ENCODE peak calls at places on chromosomes 7 and 10, in six cellular contexts. S is DND-41, J is testis, B is fibroblast of lung, O is upper lobe of right lung, L is Panc1. R is an unnamed sample.

GRCh38 chr10:46549171-46550075 is 7.0 kb downstream of the GPRIN2 start:
- DNase-seq in S (peak; percentile 2), J (peak; percentile 12), B (no peak), O (peak; percentile 71), L (no peak), R (no peak)

GRCh38 chr7:101575731-101576130 is 53.4 kb downstream of the MYL10 start:
- DNase-seq in S (no peak), J (no peak), B (no peak), O (no peak), L (no peak), R (no peak)

GRCh38 chr10:17003151-17003550 is 126.5 kb downstream of the CUBN start:
- DNase-seq in S (peak; percentile 67), J (no peak), B (peak; percentile 98), O (no peak), L (no peak), R (peak; percentile 72)

GRCh38 chr10:26374426-26374825 is 63.7 kb upstream of the APBB1IP start:
- DNase-seq in S (no peak), J (no peak), B (no peak), O (no peak), L (no peak), R (no peak)

GRCh38 chr7:156652886-156653568 is 12.5 kb downstream of the RNF32 start:
- DNase-seq in S (no peak), J (no peak), B (peak; percentile 30), O (no peak), L (no peak), R (no peak)

GRCh38 chr10:93893646-93894515 is at the start of gene SLC35G1:
- DNase-seq in S (no peak), J (peak; percentile 73), B (peak; percentile 56), O (peak; percentile 87), L (peak; percentile 27), R (peak; percentile 70)

GRCh38 chr7:71348751-71349415 is 216.9 kb downstream of the GALNT17 start:
- DNase-seq in S (no peak), J (no peak), B (no peak), O (no peak), L (no peak), R (no peak)

GRCh38 chr7:4713183-4713784 is 31.2 kb downstream of the FOXK1 start:
- DNase-seq in S (peak; percentile 15), J (no peak), B (peak; percentile 55), O (peak; percentile 70), L (no peak), R (no peak)

GRCh38 chr7:124764847-124765400 is 668 bp downstream of the GPR37 start:
- DNase-seq in S (no peak), J (peak; percentile 46), B (no peak), O (peak; percentile 64), L (no peak), R (peak; percentile 5)

GRCh38 chr10:15374156-15374555 is 3.1 kb upstream of the FAM171A1 start:
- DNase-seq in S (no peak), J (no peak), B (no peak), O (no peak), L (no peak), R (no peak)

GRCh38 chr10:130018253-130018652 is 54.2 kb upstream of the EBF3 start:
- DNase-seq in S (peak; percentile 84), J (no peak), B (peak; percentile 67), O (no peak), L (no peak), R (no peak)

GRCh38 chr10:31926765-31927596 is 1.6 kb downstream of the ARHGAP12 start:
- DNase-seq in S (no peak), J (peak; percentile 24), B (no peak), O (no peak), L (no peak), R (no peak)

GRCh38 chr10:31928531-31929259 is at the start of gene ARHGAP12:
- DNase-seq in S (peak; percentile 86), J (peak; percentile 93), B (peak; percentile 80), O (peak; percentile 96), L (no peak), R (peak; percentile 75)

GRCh38 chr10:31926154-31926553 is 2.5 kb downstream of the ARHGAP12 start:
- DNase-seq in S (no peak), J (no peak), B (no peak), O (no peak), L (no peak), R (no peak)

GRCh38 chr10:31929260-31929985 is 792 bp upstream of the ARHGAP12 start:
- DNase-seq in S (peak; percentile 42), J (peak; percentile 69), B (peak; percentile 41), O (peak; percentile 79), L (no peak), R (no peak)

GRCh38 chr10:31927597-31928530 is 767 bp downstream of the ARHGAP12 start:
- DNase-seq in S (peak; percentile 86), J (peak; percentile 58), B (peak; percentile 57), O (peak; percentile 81), L (no peak), R (peak; percentile 54)
- TF ChIP-seq CTCF in S (peak; percentile 34), J (no peak), B (peak; percentile 27), O (peak; percentile 30), L (peak; percentile 33), R (no peak)

GRCh38 chr10:81733547-81733946 is 141.4 kb upstream of the NRG3 start:
- DNase-seq in S (no peak), J (no peak), B (no peak), O (no peak), L (no peak), R (no peak)
- H3K9me3 ChIP-seq in S (no peaks in the 10 kb centered on the region), J (no peaks in the 10 kb centered on the region), B (no peaks in the 10 kb centered on the region), O (no peaks in the 10 kb centered on the region), L (peaks cover 4% of the 10 kb centered on the region), R (no peaks in the 10 kb centered on the region)

GRCh38 chr10:126387931-126388911 is at the start of gene ADAM12:
- DNase-seq in S (no peak), J (peak; percentile 71), B (peak; percentile 82), O (no peak), L (no peak), R (no peak)

GRCh38 chr10:126384269-126384873 is 3.9 kb downstream of the ADAM12 start:
- DNase-seq in S (no peak), J (no peak), B (peak; percentile 99), O (no peak), L (no peak), R (no peak)

GRCh38 chr10:126390324-126390723 is 2.0 kb upstream of the ADAM12 start:
- DNase-seq in S (no peak), J (no peak), B (no peak), O (no peak), L (no peak), R (no peak)

GRCh38 chr10:126391162-126391880 is 3.0 kb upstream of the ADAM12 start:
- DNase-seq in S (no peak), J (no peak), B (peak; percentile 60), O (no peak), L (no peak), R (no peak)

GRCh38 chr10:126387041-126387908 is 1.0 kb downstream of the ADAM12 start:
- DNase-seq in S (no peak), J (peak; percentile 86), B (peak; percentile 81), O (peak; percentile 83), L (no peak), R (no peak)
- TF ChIP-seq CTCF in S (no peak), J (peak; percentile 57), B (peak; percentile 77), O (peak; percentile 72), L (peak; percentile 84), R (no peak)

GRCh38 chr7:158424531-158424930 is 163.1 kb downstream of the PTPRN2 start:
- DNase-seq in S (no peak), J (no peak), B (no peak), O (peak; percentile 33), L (no peak), R (no peak)
- H3K9me3 ChIP-seq in S (no peaks in the 10 kb centered on the region), J (no peaks in the 10 kb centered on the region), B (no peaks in the 10 kb centered on the region), O (no peaks in the 10 kb centered on the region), L (no peaks in the 10 kb centered on the region), R (no peaks in the 10 kb centered on the region)

DNA sequence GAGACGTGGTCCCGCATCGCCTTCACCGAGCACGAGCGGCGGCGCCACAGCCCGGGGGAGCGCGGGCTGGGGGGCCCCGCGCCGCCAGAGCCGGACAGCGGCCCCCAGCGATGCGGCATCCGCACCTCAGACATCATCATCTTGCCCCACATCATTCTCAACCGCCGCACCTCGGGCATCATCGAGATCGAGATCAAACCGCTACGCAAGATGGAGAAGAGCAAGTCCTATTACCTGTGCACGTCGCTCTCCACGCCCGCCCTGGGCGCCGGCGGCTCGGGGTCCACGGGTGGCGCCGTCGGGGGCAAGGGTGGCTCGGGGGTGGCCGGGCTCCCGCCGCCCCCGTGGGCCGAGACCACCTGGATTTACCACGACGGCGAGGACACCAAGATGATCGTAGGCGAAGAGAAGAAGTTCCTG is 733 bp downstream of the CNNM2 start:
- DNase-seq in S (peak; percentile 35), J (peak; percentile 31), B (no peak), O (peak; percentile 66), L (no peak), R (peak; percentile 19)
- TF ChIP-seq CTCF in S (peak; percentile 20), J (no peak), B (no peak), O (no peak), L (peak; percentile 60), R (no peak)

GRCh38 chr10:58254644-58255043 is 13.1 kb downstream of the IPMK start:
- DNase-seq in S (no peak), J (no peak), B (no peak), O (no peak), L (no peak), R (no peak)
- H3K9me3 ChIP-seq in S (peaks cover 6% of the 10 kb centered on the region), J (no peaks in the 10 kb centered on the region), B (no peaks in the 10 kb centered on the region), O (no peaks in the 10 kb centered on the region), L (no peaks in the 10 kb centered on the region), R (no peaks in the 10 kb centered on the region)

R was measured in CD4-positive, alpha-beta T cell.